ENCODE peak calls at places on chromosome 21, in six cellular contexts. L is esophagus muscularis mucosa; Q is adrenal gland; R is CD8-positive, alpha-beta T cell; F is prostate gland; E is mucosa of descending colon. O is an unnamed sample.

GRCh38 chr21:31895069-31895851 is 22.4 kb downstream of the HUNK start:
- DNase-seq in R (no peak), E (no peak), F (no peak), L (no peak), Q (no peak), O (no peak)

GRCh38 chr21:31725202-31725840 is 6.6 kb downstream of the SCAF4 start:
- DNase-seq in Q (no peak), L (no peak), F (no peak), E (no peak), R (no peak), O (no peak)

GRCh38 chr21:17688912-17689874 is 76.5 kb upstream of the BTG3 start:
- DNase-seq in R (peak), L (no peak), E (peak), Q (peak), F (peak), O (peak)

GRCh38 chr21:25331286-25331685 is 276.0 kb downstream of the MRPL39 start:
- DNase-seq in F (no peak), R (no peak), E (no peak), Q (no peak), L (no peak), O (no peak)

GRCh38 chr21:21084179-21084578 is 86.0 kb downstream of the NCAM2 start:
- DNase-seq in Q (no peak), E (no peak), R (no peak), L (no peak), F (no peak), O (no peak)

GRCh38 chr21:19228241-19228640 is 824.7 kb upstream of the TMPRSS15 start:
- DNase-seq in R (no peak), F (no peak), E (no peak), Q (no peak), L (no peak), O (no peak)

GRCh38 chr21:20996421-20997307 is 1.5 kb upstream of the NCAM2 start:
- DNase-seq in F (no peak), Q (no peak), E (no peak), L (no peak), R (no peak), O (no peak)

GRCh38 chr21:26918318-26919065 is 48.4 kb downstream of the ADAMTS5 start:
- DNase-seq in L (no peak), F (no peak), Q (no peak), R (no peak), E (no peak), O (no peak)

GRCh38 chr21:43768868-43769167 is 7.3 kb downstream of the CSTB start:
- DNase-seq in F (no peak), E (no peak), Q (no peak), R (no peak), L (no peak), O (no peak)

GRCh38 chr21:32248616-32249550 is 30.0 kb downstream of the MIS18A start:
- DNase-seq in L (no peak), Q (no peak), R (no peak), E (no peak), F (no peak), O (no peak)

GRCh38 chr21:46092811-46093667 is 4.9 kb upstream of the COL6A2 start:
- DNase-seq in Q (no peak), F (no peak), E (peak), R (no peak), L (peak), O (peak)

GRCh38 chr21:17540530-17540929 is 27.7 kb downstream of the CXADR start:
- DNase-seq in Q (no peak), E (no peak), R (no peak), L (no peak), F (no peak), O (no peak)

GRCh38 chr21:41403331-41403730 is 22.7 kb upstream of the MX1 start:
- DNase-seq in E (no peak), R (no peak), L (no peak), F (no peak), Q (no peak), O (no peak)

GRCh38 chr21:25960423-25960822 is 210.1 kb downstream of the APP start:
- DNase-seq in Q (no peak), L (no peak), R (no peak), F (no peak), E (no peak), O (no peak)

GRCh38 chr21:45991606-45992301 is 10.2 kb downstream of the COL6A1 start:
- DNase-seq in R (no peak), F (no peak), L (no peak), E (peak), Q (peak), O (no peak)

GRCh38 chr21:26170471-26171309 is at the start of gene APP:
- DNase-seq in L (peak), R (peak), Q (peak), E (peak), F (peak), O (peak)

GRCh38 chr21:46347791-46348381 is 23.9 kb downstream of the PCNT start:
- DNase-seq in Q (peak), F (no peak), E (no peak), L (no peak), R (no peak), O (no peak)

GRCh38 chr21:22364163-22364562 is 1366.0 kb downstream of the NCAM2 start:
- DNase-seq in Q (no peak), L (no peak), R (no peak), F (no peak), E (no peak), O (no peak)

GRCh38 chr21:26441081-26441610 is 131.9 kb downstream of the CYYR1 start:
- DNase-seq in E (no peak), Q (no peak), F (no peak), L (no peak), R (no peak), O (no peak)

GRCh38 chr21:28104346-28104745 is 888.3 kb downstream of the LTN1 start:
- DNase-seq in E (no peak), L (no peak), F (no peak), Q (no peak), R (no peak), O (no peak)

GRCh38 chr21:46297311-46298082 is 11.4 kb downstream of the YBEY start:
- DNase-seq in R (no peak), F (no peak), L (no peak), Q (no peak), E (no peak), O (no peak)

GRCh38 chr21:28833181-28833580 is 159.5 kb downstream of the LTN1 start:
- DNase-seq in E (no peak), Q (no peak), R (no peak), F (no peak), L (no peak), O (no peak)

GRCh38 chr21:18549214-18549905 is 145.8 kb upstream of the TMPRSS15 start:
- DNase-seq in F (no peak), E (no peak), R (no peak), Q (no peak), L (no peak), O (no peak)

GRCh38 chr21:25887166-25887565 is 152.4 kb downstream of the GABPA start:
- DNase-seq in L (no peak), Q (no peak), E (peak), F (no peak), R (no peak), O (no peak)

GRCh38 chr21:19648376-19648775 is 1244.8 kb upstream of the TMPRSS15 start:
- DNase-seq in R (no peak), F (no peak), L (no peak), E (no peak), Q (no peak), O (no peak)

GRCh38 chr21:31974454-31974985 is 101.7 kb downstream of the HUNK start:
- DNase-seq in E (no peak), F (no peak), Q (no peak), L (no peak), R (peak), O (no peak)

GRCh38 chr21:46397211-46397905 is 61.3 kb upstream of the DIP2A start:
- DNase-seq in E (peak), L (no peak), F (no peak), Q (no peak), R (no peak), O (no peak)

GRCh38 chr21:25243809-25244208 is 363.5 kb downstream of the MRPL39 start:
- DNase-seq in F (no peak), Q (no peak), L (no peak), E (no peak), R (no peak), O (no peak)

GRCh38 chr21:21007606-21008005 is 9.4 kb downstream of the NCAM2 start:
- DNase-seq in R (no peak), L (no peak), E (no peak), Q (peak), F (no peak), O (no peak)

GRCh38 chr21:41187537-41188025 is 19.6 kb downstream of the BACE2 start:
- DNase-seq in Q (no peak), R (no peak), L (no peak), E (no peak), F (no peak), O (no peak)

GRCh38 chr21:31251686-31252085 is 92.4 kb downstream of the TIAM1 start:
- DNase-seq in L (no peak), E (no peak), Q (no peak), R (no peak), F (no peak), O (no peak)

GRCh38 chr21:46110499-46111192 is 12.7 kb downstream of the COL6A2 start:
- DNase-seq in F (peak), E (peak), R (no peak), L (peak), Q (peak), O (no peak)

GRCh38 chr21:17697474-17697873 is 84.8 kb upstream of the BTG3 start:
- DNase-seq in R (no peak), L (no peak), F (no peak), E (no peak), Q (no peak), O (no peak)

GRCh38 chr21:43618940-43619339 is 40.3 kb downstream of the HSF2BP start:
- DNase-seq in R (no peak), F (no peak), Q (no peak), E (peak), L (no peak), O (no peak)

GRCh38 chr21:36579898-36580297 is 100.0 kb upstream of the CLDN14 start:
- DNase-seq in E (no peak), L (no peak), Q (no peak), R (no peak), F (no peak), O (no peak)

GRCh38 chr21:36587388-36587787 is 107.5 kb upstream of the CLDN14 start:
- DNase-seq in E (no peak), Q (no peak), R (no peak), F (no peak), L (no peak), O (no peak)

GRCh38 chr21:36583591-36583990 is 103.7 kb upstream of the CLDN14 start:
- DNase-seq in Q (no peak), L (no peak), E (no peak), F (no peak), R (no peak), O (no peak)

GRCh38 chr21:36589352-36589971 is 109.5 kb upstream of the SIM2 start:
- DNase-seq in L (no peak), R (no peak), F (no peak), Q (peak), E (no peak), O (no peak)

DNA sequence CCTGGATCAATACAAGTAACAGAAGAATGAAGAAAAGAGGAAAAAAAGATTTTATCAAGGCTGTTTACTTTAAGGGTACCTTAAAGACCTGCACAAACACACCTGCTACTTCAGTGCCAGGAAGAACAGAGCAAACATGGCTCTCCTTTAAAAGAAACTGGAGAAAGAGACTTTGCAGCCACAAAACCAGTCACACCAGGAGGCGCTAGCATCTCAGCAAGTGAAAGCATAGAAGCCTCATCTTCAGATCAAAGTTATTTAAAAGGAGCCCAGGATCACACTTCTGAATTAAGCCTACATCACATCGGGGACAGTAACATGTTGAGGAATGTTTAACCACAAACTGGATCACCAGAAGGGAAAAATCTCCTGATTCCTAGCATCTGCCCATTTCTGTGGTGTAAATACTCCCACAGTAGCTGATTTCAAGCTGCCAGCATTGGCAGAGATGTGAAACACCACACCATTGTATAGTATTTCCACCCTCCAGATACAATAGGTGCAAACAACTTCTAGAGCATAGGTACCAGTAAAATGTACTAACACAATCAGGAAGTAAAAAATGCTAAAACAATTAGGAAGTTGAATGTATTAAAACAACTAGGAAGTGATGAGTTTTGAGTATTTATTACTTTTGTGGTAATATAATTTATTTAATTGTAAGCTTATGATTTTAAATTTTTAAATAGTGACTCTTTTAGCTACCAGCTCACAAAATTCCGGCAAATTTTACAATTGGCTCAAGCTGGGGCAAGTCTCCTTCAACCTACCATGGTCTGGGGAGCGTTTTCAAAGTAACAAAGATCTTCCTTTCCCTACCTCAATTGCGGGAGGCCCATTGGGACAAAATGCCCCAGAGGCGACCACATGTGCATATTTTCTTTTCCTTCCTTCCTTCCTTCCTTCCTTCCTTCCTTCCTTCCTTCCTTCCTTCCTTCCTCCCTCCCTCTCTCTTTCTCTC is 105.3 kb upstream of the CLDN14 start:
- DNase-seq in E (no peak), Q (no peak), L (no peak), F (peak), R (no peak), O (no peak)
- TF ChIP-seq CTCF in E (no peak), Q (no peak), L (no peak), F (peak), R (peak), O (no peak)

DNA sequence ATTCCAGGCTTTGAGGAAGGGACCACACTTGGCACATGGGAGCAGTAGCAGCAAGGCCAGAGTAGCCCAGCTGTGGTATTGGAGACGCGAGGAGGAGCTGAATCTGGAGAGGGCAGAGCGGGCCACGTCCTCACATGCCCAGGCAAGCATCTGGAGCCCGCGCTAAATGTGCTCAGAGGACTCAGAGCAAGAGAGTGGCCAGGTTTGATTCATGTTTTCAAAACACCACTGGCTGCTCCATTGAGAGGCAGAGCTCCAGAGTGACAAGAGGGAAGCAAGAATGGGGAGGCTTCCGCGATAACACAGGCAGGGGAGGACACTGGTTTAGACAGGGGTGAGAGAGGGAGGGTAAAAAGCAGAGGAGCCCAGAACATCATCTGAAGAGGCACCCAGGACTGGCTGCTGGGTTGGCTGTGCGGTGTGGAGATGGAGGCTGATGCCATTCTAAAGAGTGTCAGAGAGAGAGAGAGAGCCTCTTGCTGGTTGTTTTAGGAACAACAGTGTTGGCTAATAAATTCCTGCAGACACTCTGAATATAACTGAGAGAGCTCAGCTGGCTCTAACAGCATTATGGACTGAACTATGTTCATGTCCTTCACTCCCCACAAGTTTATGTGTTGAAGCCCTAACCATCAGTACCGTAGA is 32.3 kb downstream of the RCAN1 start:
- DNase-seq in E (no peak), F (peak), Q (no peak), L (no peak), R (no peak), O (no peak)
- TF ChIP-seq CTCF in E (no peak), F (no peak), Q (peak), L (peak), R (no peak), O (no peak)

GRCh38 chr21:30072496-30072895 is 94.1 kb downstream of the CLDN17 start:
- DNase-seq in L (no peak), R (no peak), F (peak), Q (no peak), E (no peak), O (no peak)
- TF ChIP-seq CTCF in L (no peak), R (no peak), F (peak), Q (no peak), E (no peak), O (no peak)

DNA sequence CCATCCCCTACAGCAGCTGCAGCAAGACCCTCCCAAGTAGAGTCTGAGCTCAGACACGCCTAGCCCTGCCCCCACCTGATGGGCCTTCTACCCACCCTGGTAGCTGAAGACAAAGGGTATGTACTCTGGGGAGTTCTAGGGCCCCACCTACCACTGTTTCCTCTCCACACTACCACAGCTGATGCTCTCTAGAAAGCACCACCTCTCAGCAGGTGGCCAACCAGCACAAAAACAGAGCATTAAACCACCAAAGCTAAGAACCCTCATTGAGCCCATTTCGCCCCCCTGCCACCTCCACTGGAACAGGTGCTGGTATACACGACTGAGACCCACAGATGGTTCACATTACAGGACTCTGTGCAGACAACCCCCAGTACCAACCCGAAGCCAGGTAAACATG is 258.9 kb downstream of the SETD4 start:
- DNase-seq in F (no peak), Q (no peak), E (no peak), R (no peak), L (no peak), O (no peak)
- TF ChIP-seq CTCF in F (no peak), Q (no peak), E (no peak), R (no peak), L (no peak), O (no peak)

GRCh38 chr21:15894596-15894995 is 164.8 kb downstream of the USP25 start:
- DNase-seq in R (no peak), E (no peak), L (no peak), Q (no peak), F (no peak), O (no peak)
- TF ChIP-seq CTCF in R (no peak), E (no peak), L (no peak), Q (peak), F (peak), O (no peak)

DNA sequence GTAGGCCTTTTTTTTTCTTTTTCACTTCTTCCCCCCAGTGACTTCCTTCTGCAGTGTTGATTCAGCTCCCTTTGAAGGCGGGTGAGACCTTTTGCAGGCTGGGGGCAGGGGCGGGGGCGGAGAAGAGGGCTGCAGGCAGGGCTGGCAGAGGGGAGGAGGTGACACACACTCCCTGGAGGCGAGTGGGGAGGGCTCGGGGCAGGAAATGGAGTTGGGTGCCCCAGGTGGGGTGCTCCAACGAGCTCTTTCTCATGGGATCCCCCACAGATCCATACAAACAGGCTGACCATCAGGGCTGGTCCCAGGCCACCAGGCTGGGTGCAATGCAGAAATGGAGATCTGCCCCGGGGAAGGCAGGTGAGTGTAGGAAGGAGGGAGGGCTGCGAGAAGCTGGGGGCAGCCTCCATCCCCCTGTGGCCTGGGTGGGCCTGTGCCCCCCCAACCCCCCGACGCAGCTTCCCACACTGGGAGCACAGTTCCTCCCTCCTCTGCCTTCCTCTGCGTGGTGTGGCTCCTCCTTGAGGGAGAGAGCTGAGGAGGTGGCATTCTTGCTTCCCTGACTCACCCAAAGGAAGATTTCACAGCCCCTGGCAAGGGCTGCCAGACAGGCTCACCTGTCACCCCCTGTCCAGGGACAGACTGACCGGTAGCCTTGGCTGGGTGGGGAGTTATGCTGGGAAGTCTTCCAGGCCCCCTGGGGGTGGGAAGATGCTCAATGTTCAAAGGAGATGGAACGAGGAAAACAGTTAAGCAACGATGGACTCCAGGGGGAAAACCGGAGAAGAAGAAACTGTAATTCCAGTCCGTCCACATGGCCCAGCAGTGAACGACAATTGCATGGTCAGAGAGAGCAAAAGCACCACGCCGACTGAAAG is 7.1 kb upstream of the ITGB2 start:
- DNase-seq in E (peak), F (no peak), R (peak), Q (no peak), L (no peak), O (peak)
- TF ChIP-seq CTCF in E (no peak), F (no peak), R (no peak), Q (no peak), L (no peak), O (no peak)

GRCh38 chr21:36052860-36053766 is 7.2 kb downstream of the SETD4 start:
- DNase-seq in F (peak), R (no peak), Q (no peak), L (no peak), E (no peak), O (no peak)
- TF ChIP-seq CTCF in F (no peak), R (no peak), Q (no peak), L (no peak), E (no peak), O (no peak)